ENCODE peak calls at places on chromosomes 13 and 19, in nine cellular contexts. I, Y, S, O, P, L, C, F and R are unnamed samples.
A peak's percentile ranks its signal among the peaks of the same experiment; 100 is the strongest.

GRCh38 chr13:29868581-29868980 is 18.2 kb upstream of the UBL3 start:
- DNase-seq in I (no peak), Y (no peak), S (no peak), O (no peak), P (no peak), L (no peak), C (no peak), F (no peak), R (no peak)

GRCh38 chr13:95924389-95924994 is 128.7 kb downstream of the UGGT2 start:
- DNase-seq in I (no peak), Y (no peak), S (no peak), O (no peak), P (no peak), L (no peak), C (no peak), F (peak; percentile 77), R (peak; percentile 24)

GRCh38 chr19:52270266-52270885 is 989 bp downstream of the ZNF766 start:
- DNase-seq in I (no peak), Y (no peak), S (peak; percentile 8), O (no peak), P (peak; percentile 30), L (no peak), C (peak; percentile 3), F (no peak), R (no peak)

GRCh38 chr13:33150146-33150545 is 133.9 kb downstream of the KL start:
- DNase-seq in I (no peak), Y (no peak), S (no peak), O (no peak), P (peak; percentile 16), L (no peak), C (no peak), F (peak; percentile 11), R (no peak)

GRCh38 chr13:99008577-99008976 is 30.7 kb upstream of the DOCK9 start:
- DNase-seq in I (no peak), Y (no peak), S (no peak), O (no peak), P (peak; percentile 41), L (no peak), C (no peak), F (no peak), R (no peak)

GRCh38 chr19:10289167-10289835 is 451 bp upstream of the ICAM5 start:
- DNase-seq in I (peak; percentile 61), Y (peak; percentile 72), S (peak; percentile 75), O (no peak), P (peak; percentile 90), L (peak; percentile 75), C (peak; percentile 54), F (no peak), R (no peak)

GRCh38 chr19:13082192-13083007 is 20.3 kb downstream of the LYL1 start:
- DNase-seq in I (no peak), Y (no peak), S (no peak), O (no peak), P (no peak), L (peak; percentile 63), C (no peak), F (peak; percentile 97), R (no peak)

GRCh38 chr13:40165533-40165932 is 500.9 kb downstream of the FOXO1 start:
- DNase-seq in I (no peak), Y (no peak), S (no peak), O (no peak), P (no peak), L (no peak), C (no peak), F (no peak), R (no peak)

GRCh38 chr13:46588019-46588418 is 35.0 kb downstream of the LRCH1 start:
- DNase-seq in I (no peak), Y (no peak), S (no peak), O (no peak), P (no peak), L (no peak), C (no peak), F (no peak), R (no peak)

GRCh38 chr13:65909501-65909900 is 1320.6 kb downstream of the PCDH9 start:
- DNase-seq in I (no peak), Y (no peak), S (no peak), O (no peak), P (no peak), L (no peak), C (no peak), F (no peak), R (no peak)